ENCODE peak calls at places on chromosomes 7 and 10, in four cellular contexts. X is heart right ventricle; L is psoas muscle; G is stimulated activated CD4-positive, alpha-beta T cell treated with anti-CD3 and anti-CD28 coated beads, Interleukin-1b, Interleukin-23, amount 100 ng/mL, for 4 hours. M is an unnamed sample.

GRCh38 chr10:63547628-63548356 is 26.6 kb downstream of the REEP3 start:
- DNase-seq in X (peak), L (no peak), G (no peak), M (no peak)

GRCh38 chr10:133179128-133179520 is 19.1 kb downstream of the KNDC1 start:
- DNase-seq in X (no peak), L (no peak), G (no peak), M (no peak)

GRCh38 chr7:98097042-98097645 is 9.5 kb upstream of the LMTK2 start:
- DNase-seq in X (no peak), L (no peak), G (no peak), M (no peak)

GRCh38 chr10:6426317-6426716 is 153.8 kb downstream of the PRKCQ start:
- DNase-seq in X (no peak), L (no peak), G (no peak), M (no peak)

GRCh38 chr10:132476146-132477065 is 61.2 kb upstream of the INPP5A start:
- DNase-seq in X (no peak), L (no peak), G (no peak), M (no peak)

GRCh38 chr10:131650771-131651673 is 249.8 kb upstream of the PPP2R2D start:
- DNase-seq in X (no peak), L (no peak), G (no peak), M (no peak)

GRCh38 chr7:73586911-73587310 is 8.5 kb upstream of the TBL2 start:
- DNase-seq in X (no peak), L (no peak), G (no peak), M (no peak)

GRCh38 chr7:21261627-21262564 is 166.0 kb upstream of the SP4 start:
- DNase-seq in X (peak), L (peak), G (peak), M (peak)

GRCh38 chr7:142776206-142776844 is 5.6 kb downstream of the PRSS2 start:
- DNase-seq in X (no peak), L (no peak), G (no peak), M (no peak)

GRCh38 chr7:149562602-149563001 is 65.0 kb upstream of the ZNF746 start:
- DNase-seq in X (no peak), L (no peak), G (no peak), M (no peak)

GRCh38 chr10:92114201-92114600 is 176.7 kb downstream of the CPEB3 start:
- DNase-seq in X (no peak), L (no peak), G (no peak), M (no peak)